ENCODE peak calls at places on chromosomes 2 and 18, in four cellular contexts. One of them, this sample, is unnamed.

GRCh38 chr18:25075793-25076192 is 276.2 kb downstream of the ZNF521 start:
- DNase-seq in K562: no peak
- DNase-seq in GM12878: no peak
- DNase-seq in HepG2: no peak
- DNase-seq in this sample: no peak

GRCh38 chr2:96533292-96534073 is 3.1 kb upstream of the ARID5A start:
- DNase-seq in HepG2: no peak
- DNase-seq in GM12878: no peak
- DNase-seq in K562: no peak
- DNase-seq in this sample: no peak

GRCh38 chr18:51514128-51514527 is 316.6 kb upstream of the MEX3C start:
- DNase-seq in GM12878: no peak
- DNase-seq in K562: no peak
- DNase-seq in HepG2: no peak
- DNase-seq in this sample: no peak

GRCh38 chr2:200687938-200688920 is 102.4 kb downstream of the AOX1 start:
- DNase-seq in HepG2: no peak
- DNase-seq in GM12878: no peak
- DNase-seq in K562: no peak
- DNase-seq in this sample: no peak

GRCh38 chr2:47058061-47058931 is 96.8 kb downstream of the STPG4 start:
- DNase-seq in K562: no peak
- DNase-seq in HepG2: no peak
- DNase-seq in GM12878: no peak
- DNase-seq in this sample: no peak

GRCh38 chr2:24409700-24410556 is 49.6 kb upstream of the ITSN2 start:
- DNase-seq in GM12878: peak
- DNase-seq in HepG2: peak
- DNase-seq in K562: peak
- DNase-seq in this sample: peak

GRCh38 chr18:21242141-21243040 is at the start of gene GREB1L:
- DNase-seq in GM12878: no peak
- DNase-seq in K562: no peak
- DNase-seq in HepG2: peak
- DNase-seq in this sample: peak

GRCh38 chr2:41955641-41956040 is 92.2 kb upstream of the PKDCC start:
- DNase-seq in GM12878: peak
- DNase-seq in K562: no peak
- DNase-seq in HepG2: no peak
- DNase-seq in this sample: no peak

GRCh38 chr18:75752864-75753263 is 325.4 kb upstream of the SMIM21 start:
- DNase-seq in GM12878: no peak
- DNase-seq in K562: no peak
- DNase-seq in HepG2: no peak
- DNase-seq in this sample: no peak

GRCh38 chr2:20812779-20813178 is 10.1 kb downstream of the LDAH start:
- DNase-seq in GM12878: no peak
- DNase-seq in K562: no peak
- DNase-seq in HepG2: no peak
- DNase-seq in this sample: no peak

GRCh38 chr2:105081006-105081701 is 43.3 kb downstream of the MRPS9 start:
- DNase-seq in K562: no peak
- DNase-seq in GM12878: no peak
- DNase-seq in HepG2: no peak
- DNase-seq in this sample: no peak

GRCh38 chr2:120847700-120848321 is 112.1 kb downstream of the GLI2 start:
- DNase-seq in K562: no peak
- DNase-seq in GM12878: no peak
- DNase-seq in HepG2: no peak
- DNase-seq in this sample: no peak

GRCh38 chr2:106534471-106534870 is 47.3 kb downstream of the CD8B2 start:
- DNase-seq in HepG2: no peak
- DNase-seq in GM12878: no peak
- DNase-seq in K562: no peak
- DNase-seq in this sample: no peak

GRCh38 chr2:207805566-207806226 is 36.0 kb upstream of the FZD5 start:
- DNase-seq in K562: no peak
- DNase-seq in GM12878: no peak
- DNase-seq in HepG2: peak
- DNase-seq in this sample: no peak

GRCh38 chr2:105329197-105329554 is 359 bp downstream of the TGFBRAP1 start:
- DNase-seq in HepG2: peak
- DNase-seq in K562: no peak
- DNase-seq in GM12878: no peak
- DNase-seq in this sample: no peak

DNA sequence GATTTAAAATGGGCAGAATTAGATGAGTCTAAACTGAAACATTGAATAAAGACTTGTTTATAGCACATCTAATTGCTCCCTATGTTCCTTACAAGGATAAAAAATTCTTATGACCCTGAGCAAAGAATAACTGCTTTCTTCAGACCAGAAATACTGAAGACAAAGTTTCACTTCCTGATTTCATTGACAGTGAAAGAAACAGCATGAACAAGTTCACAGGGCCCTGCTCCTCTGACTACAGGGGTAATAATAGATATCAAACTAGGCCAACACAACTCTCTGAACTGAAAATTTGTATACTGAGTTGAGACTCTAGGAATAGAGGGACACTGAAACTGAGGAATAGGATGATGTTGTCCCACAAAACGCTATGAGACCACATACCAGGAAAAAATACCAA is 1383.3 kb upstream of the CDH2 start:
- DNase-seq in HepG2: no peak
- DNase-seq in K562: no peak
- DNase-seq in GM12878: peak
- DNase-seq in this sample: no peak
- TF ChIP-seq HDAC2 in HepG2: no peak
- TF ChIP-seq HDAC2 in K562: no peak
- TF ChIP-seq HDAC2 in GM12878: no peak
- TF ChIP-seq HDAC2 in this sample: no peak

GRCh38 chr2:73237168-73237567 is 3.1 kb downstream of the CCT7 start:
- DNase-seq in HepG2: no peak
- DNase-seq in K562: no peak
- DNase-seq in GM12878: no peak
- DNase-seq in this sample: no peak

GRCh38 chr2:73238149-73238548 is 4.0 kb downstream of the CCT7 start:
- DNase-seq in HepG2: no peak
- DNase-seq in GM12878: no peak
- DNase-seq in K562: no peak
- DNase-seq in this sample: no peak

GRCh38 chr2:73238976-73239375 is 4.9 kb downstream of the CCT7 start:
- DNase-seq in K562: no peak
- DNase-seq in HepG2: no peak
- DNase-seq in GM12878: no peak
- DNase-seq in this sample: no peak

GRCh38 chr2:73243884-73244570 is 9.9 kb downstream of the CCT7 start:
- DNase-seq in HepG2: no peak
- DNase-seq in GM12878: no peak
- DNase-seq in K562: no peak
- DNase-seq in this sample: no peak

GRCh38 chr2:73239776-73240175 is 5.7 kb downstream of the CCT7 start:
- DNase-seq in K562: no peak
- DNase-seq in HepG2: no peak
- DNase-seq in GM12878: no peak
- DNase-seq in this sample: no peak
- TF ChIP-seq BHLHE40 in K562: no peak
- TF ChIP-seq BHLHE40 in HepG2: no peak
- TF ChIP-seq BHLHE40 in GM12878: no peak
- TF ChIP-seq BHLHE40 in this sample: no peak

GRCh38 chr2:99944019-99944418 is 198.4 kb downstream of the AFF3 start:
- DNase-seq in K562: no peak
- DNase-seq in GM12878: no peak
- DNase-seq in HepG2: no peak
- DNase-seq in this sample: no peak

GRCh38 chr2:99939135-99939534 is 203.3 kb downstream of the AFF3 start:
- DNase-seq in HepG2: no peak
- DNase-seq in GM12878: no peak
- DNase-seq in K562: no peak
- DNase-seq in this sample: no peak

GRCh38 chr2:99942948-99943347 is 199.4 kb downstream of the AFF3 start:
- DNase-seq in K562: no peak
- DNase-seq in HepG2: no peak
- DNase-seq in GM12878: no peak
- DNase-seq in this sample: no peak

GRCh38 chr2:99938250-99938649 is 204.1 kb downstream of the AFF3 start:
- DNase-seq in K562: no peak
- DNase-seq in HepG2: no peak
- DNase-seq in GM12878: no peak
- DNase-seq in this sample: no peak

GRCh38 chr2:99940963-99941362 is 201.4 kb downstream of the AFF3 start:
- DNase-seq in K562: no peak
- DNase-seq in HepG2: no peak
- DNase-seq in GM12878: no peak
- DNase-seq in this sample: no peak
- TF ChIP-seq HDAC2 in K562: no peak
- TF ChIP-seq HDAC2 in HepG2: no peak
- TF ChIP-seq HDAC2 in GM12878: no peak
- TF ChIP-seq HDAC2 in this sample: no peak

GRCh38 chr2:212908031-212908430 is 243.4 kb downstream of the IKZF2 start:
- DNase-seq in GM12878: no peak
- DNase-seq in K562: no peak
- DNase-seq in HepG2: no peak
- DNase-seq in this sample: no peak
- TF ChIP-seq BHLHE40 in GM12878: no peak
- TF ChIP-seq BHLHE40 in K562: no peak
- TF ChIP-seq BHLHE40 in HepG2: no peak
- TF ChIP-seq BHLHE40 in this sample: no peak

DNA sequence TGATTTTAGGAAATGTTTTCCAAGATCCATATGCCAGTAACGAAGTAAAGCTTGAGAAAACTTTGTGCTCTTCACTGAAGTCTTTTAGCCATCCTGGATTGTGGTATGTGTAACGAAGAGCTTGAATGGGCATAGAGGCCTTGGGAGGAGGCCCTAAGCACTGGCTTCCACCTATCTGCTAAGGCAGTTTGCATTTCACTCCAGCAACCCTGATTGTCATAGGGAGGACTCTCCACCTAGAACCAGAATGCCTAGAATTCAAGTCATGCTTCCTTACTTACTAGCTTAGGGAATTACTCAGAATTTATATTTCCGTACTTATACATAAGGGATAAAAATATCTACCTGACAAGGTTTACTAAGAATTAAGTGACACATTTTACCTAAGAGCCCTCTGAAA is 451.5 kb downstream of the FBXO15 start:
- DNase-seq in GM12878: no peak
- DNase-seq in K562: no peak
- DNase-seq in HepG2: no peak
- DNase-seq in this sample: no peak
- TF ChIP-seq HDAC2 in GM12878: no peak
- TF ChIP-seq HDAC2 in K562: no peak
- TF ChIP-seq HDAC2 in HepG2: no peak
- TF ChIP-seq HDAC2 in this sample: no peak

GRCh38 chr18:22591231-22591630 is 173.5 kb upstream of the CTAGE1 start:
- DNase-seq in GM12878: no peak
- DNase-seq in K562: no peak
- DNase-seq in HepG2: no peak
- DNase-seq in this sample: no peak

GRCh38 chr18:22585821-22586220 is 168.1 kb upstream of the CTAGE1 start:
- DNase-seq in HepG2: no peak
- DNase-seq in GM12878: no peak
- DNase-seq in K562: no peak
- DNase-seq in this sample: no peak

DNA sequence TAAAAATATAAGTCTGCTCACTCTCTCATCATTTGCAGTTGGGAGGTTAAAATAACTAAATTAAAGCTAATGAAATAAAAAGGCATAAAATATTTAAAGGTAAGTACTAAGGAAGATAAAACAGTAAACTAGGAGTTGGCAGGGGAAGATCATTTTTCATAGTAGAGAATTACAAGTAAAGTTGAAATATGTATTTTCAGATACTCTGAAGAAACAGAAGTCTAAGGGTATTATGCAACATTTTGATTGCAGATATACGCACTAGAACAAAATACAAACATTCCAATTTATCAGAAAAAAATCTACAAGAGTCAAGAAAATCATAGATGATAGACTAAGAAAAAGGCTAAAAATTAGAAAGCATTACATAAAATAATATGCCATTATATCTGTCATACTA is 167.6 kb upstream of the CTAGE1 start:
- DNase-seq in GM12878: no peak
- DNase-seq in K562: no peak
- DNase-seq in HepG2: no peak
- DNase-seq in this sample: no peak
- TF ChIP-seq BHLHE40 in GM12878: no peak
- TF ChIP-seq BHLHE40 in K562: no peak
- TF ChIP-seq BHLHE40 in HepG2: no peak
- TF ChIP-seq BHLHE40 in this sample: no peak

DNA sequence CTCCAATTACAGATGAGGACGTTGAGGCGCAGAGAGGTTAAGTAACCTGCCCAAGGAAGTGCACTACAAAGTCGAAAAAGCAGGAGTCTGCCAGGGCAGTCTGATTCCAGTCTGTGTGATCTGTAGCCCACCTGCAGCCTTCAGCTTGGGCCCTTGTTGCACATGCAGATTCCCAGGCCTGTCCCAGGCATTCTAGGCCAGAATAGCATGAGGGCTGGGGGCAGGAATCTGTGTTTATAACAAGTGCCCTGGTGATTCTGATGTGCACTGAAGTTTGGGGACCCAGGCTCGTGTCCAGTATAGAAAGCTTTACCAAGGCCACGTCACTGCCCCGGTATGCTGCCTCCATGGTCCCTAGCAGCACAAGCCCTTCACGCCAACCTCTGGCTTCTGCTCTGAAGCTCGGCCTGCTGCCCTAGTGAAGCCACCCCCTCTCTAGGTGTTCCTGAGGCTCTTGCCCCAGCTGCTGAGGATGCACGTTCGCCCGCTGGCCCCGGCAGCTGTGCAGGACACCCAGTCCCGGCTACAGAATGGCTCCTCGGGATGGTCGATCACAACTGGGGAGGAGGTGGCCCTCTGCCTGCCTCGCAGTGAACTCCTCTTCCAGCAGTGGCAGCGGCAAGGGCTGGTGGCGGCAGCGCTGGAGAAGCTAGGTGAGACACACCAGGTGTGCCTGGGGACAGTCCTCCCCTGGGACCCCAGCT is 4.6 kb downstream of the CHRNG start:
- DNase-seq in K562: no peak
- DNase-seq in HepG2: no peak
- DNase-seq in GM12878: no peak
- DNase-seq in this sample: no peak
- TF ChIP-seq HDAC2 in K562: no peak
- TF ChIP-seq HDAC2 in HepG2: no peak
- TF ChIP-seq HDAC2 in GM12878: no peak
- TF ChIP-seq HDAC2 in this sample: no peak

GRCh38 chr2:191637182-191638078 is 40.5 kb upstream of the NABP1 start:
- DNase-seq in K562: peak
- DNase-seq in HepG2: peak
- DNase-seq in GM12878: no peak
- DNase-seq in this sample: peak
- TF ChIP-seq BHLHE40 in K562: no peak
- TF ChIP-seq BHLHE40 in HepG2: peak
- TF ChIP-seq BHLHE40 in GM12878: no peak
- TF ChIP-seq BHLHE40 in this sample: no peak

DNA sequence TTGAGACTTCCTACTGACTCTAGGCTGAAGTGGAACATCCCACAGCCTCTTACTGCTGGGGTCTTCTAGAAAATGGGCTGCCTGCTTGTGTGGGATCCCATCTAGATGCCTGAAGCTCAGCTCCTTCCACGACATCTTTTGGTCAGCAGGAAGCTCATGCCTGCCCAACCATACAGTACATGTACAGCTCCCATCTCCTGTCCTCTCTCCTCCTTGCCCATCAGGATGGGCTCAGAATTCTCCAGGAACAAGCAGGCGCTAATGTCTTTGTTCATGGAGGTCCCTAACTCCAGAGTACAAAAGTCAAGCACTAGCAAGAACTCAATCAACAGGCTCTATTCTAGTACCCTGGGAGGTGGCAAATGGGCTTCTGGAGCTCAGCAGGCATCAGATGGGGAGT is 31.7 kb upstream of the GPR17 start:
- DNase-seq in HepG2: no peak
- DNase-seq in K562: no peak
- DNase-seq in GM12878: no peak
- DNase-seq in this sample: no peak
- TF ChIP-seq HDAC2 in HepG2: no peak
- TF ChIP-seq HDAC2 in K562: no peak
- TF ChIP-seq HDAC2 in GM12878: no peak
- TF ChIP-seq HDAC2 in this sample: no peak

This sample was measured in A549.